ENCODE peak calls at places on chromosomes 3 and 15, in five cellular contexts. One of them, this sample, is unnamed.

GRCh38 chr3:16849795-16850194 is 35.0 kb upstream of the PLCL2 start:
- DNase-seq in body of pancreas: no peak
- DNase-seq in OCI-LY7: no peak
- DNase-seq in HepG2: no peak
- DNase-seq in cardiac muscle cell: peak
- DNase-seq in this sample: no peak

GRCh38 chr15:25171856-25172687 is 217.3 kb downstream of the SNRPN start:
- DNase-seq in body of pancreas: peak
- DNase-seq in OCI-LY7: no peak
- DNase-seq in HepG2: no peak
- DNase-seq in cardiac muscle cell: no peak
- DNase-seq in this sample: peak

GRCh38 chr3:185732782-185733181 is 92.1 kb downstream of the IGF2BP2 start:
- DNase-seq in body of pancreas: no peak
- DNase-seq in OCI-LY7: no peak
- DNase-seq in HepG2: peak
- DNase-seq in cardiac muscle cell: peak
- DNase-seq in this sample: no peak

GRCh38 chr3:153001428-153001827 is 160.6 kb upstream of the RAP2B start:
- DNase-seq in body of pancreas: no peak
- DNase-seq in OCI-LY7: no peak
- DNase-seq in HepG2: no peak
- DNase-seq in cardiac muscle cell: no peak
- DNase-seq in this sample: no peak

GRCh38 chr3:72342450-72342849 is 505.8 kb downstream of the SHQ1 start:
- DNase-seq in body of pancreas: no peak
- DNase-seq in OCI-LY7: no peak
- DNase-seq in HepG2: no peak
- DNase-seq in cardiac muscle cell: no peak
- DNase-seq in this sample: no peak

GRCh38 chr15:92817339-92817886 is 82.7 kb upstream of the CHD2 start:
- DNase-seq in body of pancreas: no peak
- DNase-seq in OCI-LY7: peak
- DNase-seq in HepG2: no peak
- DNase-seq in cardiac muscle cell: no peak
- DNase-seq in this sample: no peak

GRCh38 chr3:116630494-116630893 is 79.1 kb upstream of the TUSC7 start:
- DNase-seq in body of pancreas: no peak
- DNase-seq in OCI-LY7: no peak
- DNase-seq in HepG2: no peak
- DNase-seq in cardiac muscle cell: no peak
- DNase-seq in this sample: no peak

GRCh38 chr3:105351821-105352220 is 14.9 kb upstream of the ALCAM start:
- DNase-seq in body of pancreas: no peak
- DNase-seq in OCI-LY7: no peak
- DNase-seq in HepG2: no peak
- DNase-seq in cardiac muscle cell: peak
- DNase-seq in this sample: no peak

GRCh38 chr3:169787791-169788190 is 14.6 kb downstream of the MYNN start:
- DNase-seq in body of pancreas: no peak
- DNase-seq in OCI-LY7: no peak
- DNase-seq in HepG2: no peak
- DNase-seq in cardiac muscle cell: no peak
- DNase-seq in this sample: no peak

GRCh38 chr15:25469377-25469776 is 30.6 kb upstream of the UBE3A start:
- DNase-seq in body of pancreas: no peak
- DNase-seq in OCI-LY7: no peak
- DNase-seq in HepG2: no peak
- DNase-seq in cardiac muscle cell: no peak
- DNase-seq in this sample: no peak

GRCh38 chr3:128969993-128970740 is 23.7 kb downstream of the CFAP92 start:
- DNase-seq in body of pancreas: peak
- DNase-seq in OCI-LY7: peak
- DNase-seq in HepG2: peak
- DNase-seq in cardiac muscle cell: peak
- DNase-seq in this sample: peak

GRCh38 chr15:94412979-94413741 is 181.8 kb downstream of the MCTP2 start:
- DNase-seq in body of pancreas: no peak
- DNase-seq in OCI-LY7: peak
- DNase-seq in HepG2: peak
- DNase-seq in cardiac muscle cell: peak
- DNase-seq in this sample: no peak

GRCh38 chr15:38879909-38880471 is 315.4 kb upstream of the RASGRP1 start:
- DNase-seq in body of pancreas: peak
- DNase-seq in OCI-LY7: no peak
- DNase-seq in HepG2: no peak
- DNase-seq in cardiac muscle cell: peak
- DNase-seq in this sample: no peak

GRCh38 chr3:160553829-160554228 is 11.5 kb downstream of the KPNA4 start:
- DNase-seq in body of pancreas: no peak
- DNase-seq in OCI-LY7: no peak
- DNase-seq in HepG2: no peak
- DNase-seq in cardiac muscle cell: no peak
- DNase-seq in this sample: no peak

GRCh38 chr3:195914648-195915473 is 6.5 kb upstream of the TNK2 start:
- DNase-seq in body of pancreas: peak
- DNase-seq in OCI-LY7: peak
- DNase-seq in HepG2: peak
- DNase-seq in cardiac muscle cell: peak
- DNase-seq in this sample: peak

GRCh38 chr3:157239082-157239704 is 79.2 kb upstream of the CCNL1 start:
- DNase-seq in body of pancreas: peak
- DNase-seq in OCI-LY7: peak
- DNase-seq in HepG2: peak
- DNase-seq in cardiac muscle cell: peak
- DNase-seq in this sample: peak

GRCh38 chr15:83346342-83346741 is 61.9 kb upstream of the BNC1 start:
- DNase-seq in body of pancreas: no peak
- DNase-seq in OCI-LY7: no peak
- DNase-seq in HepG2: no peak
- DNase-seq in cardiac muscle cell: no peak
- DNase-seq in this sample: no peak

GRCh38 chr3:19907523-19907922 is 26.5 kb downstream of the EFHB start:
- DNase-seq in body of pancreas: no peak
- DNase-seq in OCI-LY7: no peak
- DNase-seq in HepG2: no peak
- DNase-seq in cardiac muscle cell: no peak
- DNase-seq in this sample: no peak
- TF ChIP-seq CTCF in body of pancreas: no peak
- TF ChIP-seq CTCF in OCI-LY7: no peak
- TF ChIP-seq CTCF in HepG2: no peak
- TF ChIP-seq CTCF in cardiac muscle cell: no peak
- TF ChIP-seq CTCF in this sample: no peak

GRCh38 chr15:29925227-29926082 is 103.2 kb upstream of the TJP1 start:
- DNase-seq in body of pancreas: peak
- DNase-seq in OCI-LY7: peak
- DNase-seq in HepG2: peak
- DNase-seq in cardiac muscle cell: peak
- DNase-seq in this sample: peak
- TF ChIP-seq CTCF in body of pancreas: no peak
- TF ChIP-seq CTCF in OCI-LY7: peak
- TF ChIP-seq CTCF in HepG2: peak
- TF ChIP-seq CTCF in cardiac muscle cell: peak
- TF ChIP-seq CTCF in this sample: peak

DNA sequence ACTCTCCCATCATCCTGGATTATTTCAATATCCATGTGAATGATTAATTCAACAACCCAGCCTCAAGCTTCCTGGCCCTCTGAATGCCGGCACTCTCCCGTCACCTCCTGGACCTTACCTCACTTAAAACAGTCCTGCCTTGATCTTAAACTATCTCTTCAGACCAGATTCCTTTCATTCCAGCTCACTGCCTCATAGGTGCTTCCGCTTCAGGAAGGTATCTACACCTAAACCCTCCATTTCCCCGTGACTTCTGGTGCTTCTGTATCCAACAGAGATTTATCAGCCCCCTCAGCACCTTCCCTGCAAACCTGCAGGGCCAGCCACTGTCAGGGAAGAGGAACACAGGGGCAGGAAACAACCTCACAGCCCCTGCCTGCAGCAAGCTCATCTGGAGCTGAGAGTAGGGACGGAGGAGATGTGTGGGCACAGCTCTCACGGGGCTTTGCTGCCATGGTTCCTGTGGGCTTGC is 98.9 kb upstream of the TJP1 start:
- DNase-seq in body of pancreas: no peak
- DNase-seq in OCI-LY7: no peak
- DNase-seq in HepG2: peak
- DNase-seq in cardiac muscle cell: no peak
- DNase-seq in this sample: no peak
- TF ChIP-seq CTCF in body of pancreas: no peak
- TF ChIP-seq CTCF in OCI-LY7: no peak
- TF ChIP-seq CTCF in HepG2: no peak
- TF ChIP-seq CTCF in cardiac muscle cell: no peak
- TF ChIP-seq CTCF in this sample: no peak

GRCh38 chr15:89034305-89034704 is 54.0 kb upstream of the ABHD2 start:
- DNase-seq in body of pancreas: no peak
- DNase-seq in OCI-LY7: peak
- DNase-seq in HepG2: peak
- DNase-seq in cardiac muscle cell: peak
- DNase-seq in this sample: no peak
- TF ChIP-seq CTCF in body of pancreas: no peak
- TF ChIP-seq CTCF in OCI-LY7: peak
- TF ChIP-seq CTCF in HepG2: peak
- TF ChIP-seq CTCF in cardiac muscle cell: peak
- TF ChIP-seq CTCF in this sample: no peak

GRCh38 chr15:29089731-29090616 is 179.6 kb downstream of the NSMCE3 start:
- DNase-seq in body of pancreas: no peak
- DNase-seq in OCI-LY7: no peak
- DNase-seq in HepG2: no peak
- DNase-seq in cardiac muscle cell: peak
- DNase-seq in this sample: no peak
- TF ChIP-seq CTCF in body of pancreas: no peak
- TF ChIP-seq CTCF in OCI-LY7: peak
- TF ChIP-seq CTCF in HepG2: peak
- TF ChIP-seq CTCF in cardiac muscle cell: peak
- TF ChIP-seq CTCF in this sample: no peak

GRCh38 chr15:84689858-84690257 is 26.1 kb downstream of the SEC11A start:
- DNase-seq in body of pancreas: no peak
- DNase-seq in OCI-LY7: no peak
- DNase-seq in HepG2: no peak
- DNase-seq in cardiac muscle cell: no peak
- DNase-seq in this sample: no peak

GRCh38 chr15:84681822-84682221 is 23.8 kb upstream of the NMB start:
- DNase-seq in body of pancreas: no peak
- DNase-seq in OCI-LY7: no peak
- DNase-seq in HepG2: no peak
- DNase-seq in cardiac muscle cell: peak
- DNase-seq in this sample: no peak

GRCh38 chr15:84685304-84685703 is 27.3 kb upstream of the NMB start:
- DNase-seq in body of pancreas: no peak
- DNase-seq in OCI-LY7: no peak
- DNase-seq in HepG2: no peak
- DNase-seq in cardiac muscle cell: peak
- DNase-seq in this sample: peak

GRCh38 chr15:84684092-84684491 is 26.1 kb upstream of the NMB start:
- DNase-seq in body of pancreas: no peak
- DNase-seq in OCI-LY7: no peak
- DNase-seq in HepG2: no peak
- DNase-seq in cardiac muscle cell: peak
- DNase-seq in this sample: no peak
- TF ChIP-seq CTCF in body of pancreas: no peak
- TF ChIP-seq CTCF in OCI-LY7: no peak
- TF ChIP-seq CTCF in HepG2: no peak
- TF ChIP-seq CTCF in cardiac muscle cell: no peak
- TF ChIP-seq CTCF in this sample: no peak

This sample was measured in glutamatergic neuron.